ENCODE peak calls at places on chromosomes 16 and 17, in ten cellular contexts. U, B, R, J, M, D, O, X, Q and F are unnamed samples.

GRCh38 chr17:38550661-38551060 is 55.1 kb downstream of the SRCIN1 start:
- DNase-seq in Q (no peak), D (no peak), U (peak), X (peak), B (no peak), O (no peak), R (no peak), J (no peak), M (no peak), F (peak)

GRCh38 chr16:84482951-84483881 is 21.2 kb downstream of the MEAK7 start:
- DNase-seq in D (no peak), J (no peak), B (no peak), O (peak), M (no peak), X (no peak), Q (no peak), R (no peak), U (no peak), F (no peak)

GRCh38 chr16:677306-678190 is 2.1 kb downstream of the RHBDL1 start:
- DNase-seq in D (no peak), O (no peak), B (no peak), U (no peak), M (no peak), Q (no peak), R (no peak), J (no peak), X (no peak), F (no peak)

GRCh38 chr17:73595068-73595865 is 49.0 kb downstream of the SDK2 start:
- DNase-seq in R (no peak), Q (no peak), J (no peak), B (peak), M (no peak), D (no peak), U (peak), O (peak), X (peak), F (no peak)

GRCh38 chr16:70725024-70725911 is 39.4 kb upstream of the MTSS2 start:
- DNase-seq in O (peak), J (no peak), M (no peak), B (no peak), X (peak), U (no peak), R (no peak), D (no peak), Q (no peak), F (no peak)

GRCh38 chr17:9217151-9218067 is 196.1 kb downstream of the NTN1 start:
- DNase-seq in B (no peak), Q (no peak), D (no peak), M (no peak), R (no peak), J (no peak), O (no peak), X (no peak), U (no peak), F (peak)

GRCh38 chr17:42124256-42124655 is 1.7 kb downstream of the HSPB9 start:
- DNase-seq in J (no peak), U (no peak), D (no peak), O (no peak), Q (no peak), B (no peak), X (no peak), R (no peak), M (no peak), F (no peak)

GRCh38 chr16:55252577-55252976 is 71.4 kb upstream of the IRX6 start:
- DNase-seq in O (no peak), M (no peak), J (no peak), U (no peak), D (no peak), X (no peak), R (no peak), Q (no peak), B (no peak), F (no peak)